ENCODE peak calls at places on chromosomes 4 and X, in six cellular contexts. S, R, W, U, V and B are unnamed samples. For H3K27me3 and H3K36me3, the result is how much of the 10 kb centered on the place peaks cover.

GRCh38 chr4:1979477-1980196 is 29.1 kb downstream of the NELFA start:
- DNase-seq in S (no peak), R (peak), W (no peak), U (no peak), V (no peak), B (no peak)

GRCh38 chr4:164926301-164926700 is 49.3 kb downstream of the APELA start:
- DNase-seq in S (no peak), R (no peak), W (no peak), U (no peak), V (no peak), B (peak)

GRCh38 chrX:11540532-11541377 is 125.0 kb downstream of the ARHGAP6 start:
- DNase-seq in S (peak), R (peak), W (no peak), U (no peak), V (no peak), B (no peak)

GRCh38 chr4:83993774-83994173 is 457.9 kb downstream of the GPAT3 start:
- DNase-seq in S (no peak), R (no peak), W (peak), U (no peak), V (no peak), B (no peak)

GRCh38 chr4:58600290-58600689 is 1490.1 kb upstream of the IGFBP7 start:
- DNase-seq in S (no peak), R (no peak), W (no peak), U (no peak), V (no peak), B (no peak)

GRCh38 chr4:128855656-128856055 is 46.2 kb downstream of the JADE1 start:
- DNase-seq in S (no peak), R (no peak), W (no peak), U (no peak), V (no peak), B (no peak)

GRCh38 chrX:16604300-16604699 is 45.7 kb upstream of the S100G start:
- DNase-seq in S (no peak), R (no peak), W (no peak), U (no peak), V (no peak), B (no peak)

GRCh38 chr4:7389719-7390118 is 45.0 kb downstream of the PSAPL1 start:
- DNase-seq in S (no peak), R (no peak), W (no peak), U (peak), V (no peak), B (no peak)

GRCh38 chr4:88613417-88613875 is 21.2 kb downstream of the HERC3 start:
- DNase-seq in S (no peak), R (no peak), W (no peak), U (no peak), V (peak), B (no peak)

GRCh38 chrX:139049455-139049854 is 337.9 kb upstream of the FGF13 start:
- DNase-seq in S (no peak), R (no peak), W (no peak), U (no peak), V (no peak), B (no peak)

GRCh38 chr4:30330894-30331652 is 389.1 kb upstream of the PCDH7 start:
- DNase-seq in S (no peak), R (no peak), W (peak), U (no peak), V (no peak), B (no peak)

GRCh38 chrX:23790147-23790497 is 7.1 kb downstream of the SAT1 start:
- DNase-seq in S (no peak), R (no peak), W (no peak), U (no peak), V (no peak), B (no peak)
- H3K4me3 ChIP-seq in S (no peak), R (no peak), W (no peak), U (no peak), V (no peak), B (no peak)

GRCh38 chr4:110610620-110610939 is 12.3 kb downstream of the PITX2 start:
- DNase-seq in S (no peak), R (no peak), W (no peak), U (no peak), V (no peak), B (no peak)

GRCh38 chr4:110610940-110611785 is 11.7 kb downstream of the PITX2 start:
- DNase-seq in S (no peak), R (no peak), W (no peak), U (peak), V (no peak), B (no peak)

GRCh38 chr4:110611968-110612447 is 10.9 kb downstream of the PITX2 start:
- DNase-seq in S (no peak), R (no peak), W (no peak), U (no peak), V (no peak), B (no peak)

GRCh38 chr4:110612631-110613269 is 10.1 kb downstream of the PITX2 start:
- DNase-seq in S (no peak), R (no peak), W (no peak), U (peak), V (no peak), B (no peak)

GRCh38 chr4:110609044-110609750 is 13.7 kb downstream of the PITX2 start:
- DNase-seq in S (no peak), R (no peak), W (no peak), U (no peak), V (no peak), B (no peak)
- H3K27me3 ChIP-seq in S (under half), R (under half), W (half or more), U (under half), V (under half), B (under half)

GRCh38 chr4:153570228-153570973 is 104.2 kb downstream of the TMEM131L start:
- DNase-seq in S (peak), R (no peak), W (no peak), U (no peak), V (no peak), B (no peak)
- H3K36me3 ChIP-seq in S (under half), R (under half), W (under half), U (under half), V (under half), B (under half)

GRCh38 chrX:497201-497710 is 110.5 kb upstream of the PPP2R3B start:
- DNase-seq in S (no peak), R (no peak), W (no peak), U (no peak), V (no peak), B (no peak)

GRCh38 chrX:506341-506740 is 119.6 kb upstream of the PPP2R3B start:
- DNase-seq in S (no peak), R (no peak), W (no peak), U (no peak), V (no peak), B (no peak)

GRCh38 chrX:499870-500364 is 113.2 kb upstream of the PPP2R3B start:
- DNase-seq in S (no peak), R (no peak), W (no peak), U (no peak), V (no peak), B (no peak)

GRCh38 chrX:500481-501010 is 113.8 kb upstream of the PPP2R3B start:
- DNase-seq in S (no peak), R (no peak), W (no peak), U (no peak), V (no peak), B (no peak)
- H3K4me3 ChIP-seq in S (no peak), R (no peak), W (no peak), U (no peak), V (no peak), B (no peak)

DNA sequence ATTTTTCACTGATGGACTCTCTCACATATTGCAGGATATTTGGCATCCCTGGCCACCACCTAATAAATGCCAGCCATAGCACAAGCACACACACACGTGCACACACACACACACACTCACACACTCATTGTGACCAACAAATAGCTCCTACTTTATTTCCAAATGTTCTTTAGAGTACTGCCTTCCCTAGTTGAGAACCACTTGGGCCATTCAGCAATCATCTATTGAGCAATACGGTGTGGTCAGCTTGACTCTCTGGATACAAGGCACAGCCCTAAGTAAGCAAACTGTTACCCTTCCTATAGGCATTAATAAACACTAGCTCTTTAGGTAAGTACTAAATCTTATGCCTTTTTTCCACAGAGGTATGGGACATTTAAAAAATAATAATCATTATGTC is 21.1 kb downstream of the CORIN start:
- DNase-seq in S (no peak), R (no peak), W (no peak), U (no peak), V (no peak), B (no peak)
- H3K27me3 ChIP-seq in S (under half), R (under half), W (under half), U (under half), V (under half), B (under half)